ENCODE peak calls at places on chromosomes 11 and 22, in seven cellular contexts. L, S, C, G, Y, E and M are unnamed samples. For H3K9me3, the result is how much of the 10 kb centered on the place peaks cover.

GRCh38 chr11:47488111-47488510 is 39.2 kb upstream of the RAPSN start:
- DNase-seq in Y (no peak), C (no peak), G (no peak), L (no peak), S (no peak), E (no peak), M (no peak)

GRCh38 chr22:34833982-34834510 is 231.9 kb upstream of the ISX start:
- DNase-seq in C (no peak), L (no peak), G (no peak), S (peak), Y (no peak), E (no peak), M (no peak)

GRCh38 chr22:50569896-50570535 is 7.3 kb upstream of the SYCE3 start:
- DNase-seq in S (no peak), E (no peak), L (no peak), C (no peak), G (no peak), Y (no peak), M (peak)

GRCh38 chr11:65854871-65855837 is 2.8 kb downstream of the CFL1 start:
- DNase-seq in Y (no peak), S (no peak), L (no peak), E (no peak), G (no peak), C (no peak), M (no peak)

GRCh38 chr11:68050371-68050841 is 11.6 kb downstream of the TCIRG1 start:
- DNase-seq in Y (no peak), C (no peak), E (no peak), G (no peak), L (no peak), S (no peak), M (no peak)

GRCh38 chr11:9601041-9601875 is 27.8 kb downstream of the WEE1 start:
- DNase-seq in G (no peak), Y (no peak), C (peak), E (no peak), L (no peak), S (no peak), M (peak)

GRCh38 chr11:32006799-32007388 is 84.0 kb upstream of the RCN1 start:
- DNase-seq in E (peak), C (peak), L (peak), S (peak), Y (peak), G (peak), M (peak)

GRCh38 chr11:76610871-76611475 is 59.6 kb downstream of the LRRC32 start:
- DNase-seq in C (no peak), G (no peak), L (no peak), Y (no peak), S (no peak), E (peak), M (no peak)

GRCh38 chr11:10349806-10350205 is 44.9 kb downstream of the ADM start:
- DNase-seq in L (no peak), G (no peak), S (no peak), E (no peak), C (no peak), Y (no peak), M (no peak)

GRCh38 chr11:89442801-89443200 is 48.4 kb downstream of the NOX4 start:
- DNase-seq in Y (no peak), E (no peak), G (no peak), C (no peak), S (no peak), L (no peak), M (no peak)

GRCh38 chr11:122253541-122254317 is 137.7 kb upstream of the BLID start:
- DNase-seq in C (no peak), L (no peak), S (peak), Y (peak), E (no peak), G (no peak), M (no peak)

GRCh38 chr22:27242474-27242873 is 559.1 kb downstream of the MN1 start:
- DNase-seq in L (no peak), S (no peak), E (no peak), G (no peak), C (no peak), Y (no peak), M (no peak)

GRCh38 chr22:32475428-32476010 is 908 bp downstream of the FBXO7 start:
- DNase-seq in Y (peak), E (peak), G (peak), L (peak), C (peak), S (peak), M (no peak)

GRCh38 chr11:48081151-48082010 is 101.0 kb downstream of the PTPRJ start:
- DNase-seq in L (no peak), C (no peak), Y (no peak), G (no peak), E (no peak), S (no peak), M (peak)

GRCh38 chr11:69310934-69311766 is 17.2 kb downstream of the MYEOV start:
- DNase-seq in C (no peak), E (no peak), S (no peak), Y (no peak), G (no peak), L (no peak), M (no peak)

GRCh38 chr11:67418476-67419281 is 3.2 kb downstream of the CARNS1 start:
- DNase-seq in E (no peak), G (no peak), Y (no peak), L (no peak), C (peak), S (no peak), M (no peak)

GRCh38 chr11:100753144-100753543 is 66.1 kb downstream of the ARHGAP42 start:
- DNase-seq in C (no peak), Y (peak), G (peak), S (peak), L (no peak), E (no peak), M (no peak)

GRCh38 chr22:49107561-49107960 is 720.1 kb downstream of the BRD1 start:
- DNase-seq in E (no peak), C (no peak), L (no peak), G (no peak), S (no peak), Y (no peak), M (no peak)
- H3K9me3 ChIP-seq in E (under half), C (under half), L (under half), G (under half), S (under half), Y (under half), M (under half)

GRCh38 chr11:6604081-6604626 is 580 bp downstream of the ILK start:
- DNase-seq in L (no peak), S (peak), C (peak), Y (peak), G (peak), E (peak), M (peak)
- TF ChIP-seq EZH2phosphoT487 in L (no peak), S (no peak), C (no peak), Y (no peak), G (no peak), E (no peak), M (no peak)

GRCh38 chr22:22242488-22242887 is 2.1 kb upstream of the VPREB1 start:
- DNase-seq in L (no peak), E (no peak), C (no peak), Y (no peak), G (no peak), S (no peak), M (no peak)
- TF ChIP-seq CTCF in L (no peak), E (no peak), C (no peak), Y (no peak), G (no peak), S (no peak), M (no peak)

GRCh38 chr11:50186146-50186545 is 153.5 kb downstream of the OR4C45 start:
- DNase-seq in G (no peak), L (no peak), S (no peak), Y (no peak), E (no peak), C (no peak), M (no peak)

GRCh38 chr11:50187220-50187619 is 154.5 kb downstream of the OR4C45 start:
- DNase-seq in S (no peak), L (no peak), G (no peak), C (peak), Y (no peak), E (no peak), M (no peak)

GRCh38 chr11:50178732-50179131 is 146.1 kb downstream of the OR4C45 start:
- DNase-seq in C (no peak), Y (no peak), S (no peak), E (no peak), G (no peak), L (no peak), M (no peak)

GRCh38 chr11:50188040-50188439 is 155.4 kb downstream of the OR4C45 start:
- DNase-seq in C (no peak), Y (no peak), G (no peak), E (no peak), L (no peak), S (no peak), M (no peak)

DNA sequence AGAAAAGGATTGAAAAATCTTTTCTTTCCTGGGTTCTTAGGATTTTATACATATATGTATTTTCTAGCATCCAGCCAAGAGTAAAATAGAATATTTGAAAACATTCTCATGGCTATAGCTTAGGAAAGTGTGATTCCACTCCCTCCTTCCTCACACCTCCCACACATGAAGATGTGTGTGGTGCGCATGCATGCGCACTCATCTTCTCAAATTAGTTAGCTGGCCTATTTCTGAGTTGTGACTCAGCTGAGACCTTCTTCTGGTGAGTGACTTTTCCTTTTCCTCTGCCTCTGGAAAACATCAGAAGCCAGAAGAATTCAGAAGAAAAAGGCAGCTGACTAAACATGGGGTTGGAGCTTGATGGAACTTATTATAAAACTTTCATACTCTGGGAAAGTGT is 149.8 kb downstream of the OR4C45 start:
- DNase-seq in S (no peak), C (no peak), Y (no peak), L (no peak), G (no peak), E (no peak), M (no peak)
- H3K9me3 ChIP-seq in S (under half), C (under half), Y (under half), L (under half), G (under half), E (under half), M (under half)

GRCh38 chr11:1484716-1485503 is 1.7 kb downstream of the MOB2 start:
- DNase-seq in E (no peak), S (no peak), L (no peak), G (no peak), Y (no peak), C (no peak), M (no peak)

GRCh38 chr11:1487091-1487850 is 692 bp upstream of the MOB2 start:
- DNase-seq in L (no peak), G (no peak), Y (no peak), C (no peak), E (no peak), S (no peak), M (no peak)

GRCh38 chr11:1485504-1485885 is 1.1 kb downstream of the MOB2 start:
- DNase-seq in L (no peak), G (no peak), S (no peak), C (no peak), Y (no peak), E (no peak), M (no peak)

GRCh38 chr11:1487851-1488574 is 1.4 kb upstream of the MOB2 start:
- DNase-seq in Y (no peak), C (no peak), G (no peak), S (no peak), L (no peak), E (no peak), M (no peak)

GRCh38 chr11:1486054-1486825 is at the start of gene MOB2:
- DNase-seq in E (no peak), L (no peak), S (no peak), Y (no peak), C (no peak), G (no peak), M (no peak)
- TF ChIP-seq EZH2phosphoT487 in E (no peak), L (no peak), S (no peak), Y (no peak), C (no peak), G (no peak), M (no peak)

GRCh38 chr11:59802639-59803176 is 7.9 kb downstream of the MRPL16 start:
- DNase-seq in S (peak), C (peak), G (peak), E (peak), L (peak), Y (peak), M (peak)
- TF ChIP-seq CTCF in S (peak), C (peak), G (peak), E (peak), L (peak), Y (peak), M (peak)

DNA sequence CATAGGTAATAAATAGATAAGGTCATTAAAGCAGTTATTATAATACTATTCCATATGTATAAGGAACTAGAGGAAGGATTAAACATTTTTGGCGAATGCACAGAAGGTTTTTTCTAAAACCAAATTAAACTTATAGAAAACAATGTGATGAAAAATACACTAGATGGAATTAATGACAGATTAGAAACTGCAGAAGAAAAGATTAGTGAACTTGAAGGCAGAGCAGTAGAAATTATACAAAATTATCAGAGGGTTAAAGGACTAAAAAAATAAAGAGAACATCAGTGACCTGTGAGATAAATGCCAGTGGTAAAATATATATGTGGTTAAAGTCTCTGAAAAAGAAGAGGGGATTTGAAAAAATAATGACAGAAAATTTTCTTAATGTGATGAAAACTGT is 74.0 kb downstream of the IGLL5 start:
- DNase-seq in L (no peak), S (no peak), C (no peak), E (no peak), Y (no peak), G (no peak), M (no peak)
- H3K9me3 ChIP-seq in L (under half), S (under half), C (under half), E (under half), Y (under half), G (under half), M (under half)

GRCh38 chr22:38862375-38863329 is 9.4 kb downstream of the CBX6 start:
- DNase-seq in C (no peak), S (peak), Y (peak), G (no peak), E (peak), L (no peak), M (no peak)
- TF ChIP-seq EZH2phosphoT487 in C (no peak), S (no peak), Y (no peak), G (no peak), E (no peak), L (no peak), M (no peak)

GRCh38 chr11:4202749-4203148 is 108.2 kb downstream of the RRM1 start:
- DNase-seq in Y (no peak), L (no peak), G (no peak), E (no peak), C (no peak), S (no peak), M (no peak)

GRCh38 chr11:4203603-4204360 is 109.2 kb downstream of the RRM1 start:
- DNase-seq in C (no peak), G (no peak), S (peak), L (no peak), Y (no peak), E (no peak), M (no peak)
- TF ChIP-seq CTCF in C (no peak), G (peak), S (peak), L (peak), Y (peak), E (no peak), M (no peak)

DNA sequence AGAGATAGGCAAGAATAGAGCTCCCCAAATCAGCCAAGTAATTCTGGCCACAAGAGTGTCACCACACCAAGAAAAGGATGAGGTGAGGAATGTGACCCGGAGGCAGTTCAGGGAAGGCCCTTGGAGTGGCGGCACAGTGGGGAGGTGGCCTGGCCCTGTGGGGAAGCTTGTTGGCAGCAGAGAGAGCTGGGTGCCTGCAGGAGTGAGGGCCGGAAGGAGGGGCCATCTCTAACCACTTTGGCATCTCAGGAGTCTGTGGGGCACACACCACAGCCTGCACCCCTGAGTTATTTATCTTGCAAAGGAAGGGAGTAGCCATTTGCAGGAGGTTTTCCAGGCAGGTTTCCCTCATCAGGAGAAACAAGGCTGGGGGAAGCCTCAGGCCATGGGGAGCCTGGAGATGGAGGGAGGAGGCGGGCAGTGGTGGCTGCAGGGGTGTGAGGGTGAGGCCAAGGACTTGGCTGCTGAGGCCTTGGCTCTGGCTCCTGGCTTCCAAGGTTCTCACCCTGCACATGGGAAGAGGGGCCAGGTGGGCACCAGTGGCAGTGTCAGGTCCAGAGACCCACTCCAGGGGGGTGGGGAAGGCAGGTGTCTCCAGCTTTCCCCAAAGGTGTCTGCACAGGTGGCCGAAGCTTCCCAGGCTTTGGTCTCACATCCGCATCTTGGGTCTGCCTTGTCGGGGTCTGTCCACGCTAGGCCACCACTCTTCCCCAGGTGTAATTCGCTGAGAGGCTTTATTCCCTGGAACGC is 370.2 kb downstream of the CTTN start:
- DNase-seq in E (no peak), C (no peak), Y (no peak), L (no peak), G (no peak), S (no peak), M (no peak)
- H3K9me3 ChIP-seq in E (under half), C (under half), Y (under half), L (under half), G (under half), S (under half), M (under half)